ENCODE peak calls at places on chromosome 15, in seven cellular contexts. I is ovary, S is mucosa of descending colon, U is cardiac muscle cell, B is lower lobe of right lung, V is Panc1, W is sigmoid colon. E is an unnamed sample.

GRCh38 chr15:38758001-38758400 is 193.4 kb upstream of the RASGRP1 start:
- DNase-seq in I (no peak), S (no peak), U (peak; percentile 64), B (no peak), V (no peak), W (no peak), E (no peak)

GRCh38 chr15:58538225-58538731 is 106.5 kb downstream of the LIPC start:
- DNase-seq in I (no peak), S (no peak), U (no peak), B (no peak), V (no peak), W (no peak), E (no peak)

GRCh38 chr15:75761446-75762356 is 49.1 kb upstream of the CSPG4 start:
- DNase-seq in I (no peak), S (no peak), U (no peak), B (no peak), V (no peak), W (no peak), E (no peak)

GRCh38 chr15:41417418-41417811 is 520 bp downstream of the RTF1 start:
- DNase-seq in I (no peak), S (no peak), U (peak; percentile 40), B (no peak), V (no peak), W (peak; percentile 71), E (no peak)

GRCh38 chr15:40595773-40596172 is 1.7 kb downstream of the KNL1 start:
- DNase-seq in I (no peak), S (no peak), U (peak; percentile 1), B (no peak), V (no peak), W (no peak), E (no peak)

GRCh38 chr15:81338422-81339007 is 14.6 kb upstream of the STARD5 start:
- DNase-seq in I (no peak), S (no peak), U (peak; percentile 90), B (no peak), V (no peak), W (peak; percentile 85), E (no peak)

GRCh38 chr15:67433495-67434099 is 87.3 kb upstream of the C15orf61 start:
- DNase-seq in I (peak; percentile 14), S (peak; percentile 51), U (peak; percentile 76), B (no peak), V (no peak), W (peak; percentile 69), E (no peak)

GRCh38 chr15:66047321-66048024 is 178.2 kb downstream of the RAB11A start:
- DNase-seq in I (no peak), S (no peak), U (no peak), B (no peak), V (no peak), W (no peak), E (no peak)

GRCh38 chr15:37516628-37517027 is 416.3 kb upstream of the MEIS2 start:
- DNase-seq in I (no peak), S (no peak), U (no peak), B (no peak), V (no peak), W (no peak), E (no peak)

GRCh38 chr15:72698938-72699337 is 12.9 kb downstream of the BBS4 start:
- DNase-seq in I (no peak), S (no peak), U (no peak), B (no peak), V (no peak), W (no peak), E (no peak)

GRCh38 chr15:83919319-83919830 is 265.5 kb downstream of the ADAMTSL3 start:
- DNase-seq in I (no peak), S (no peak), U (no peak), B (no peak), V (no peak), W (no peak), E (no peak)

DNA sequence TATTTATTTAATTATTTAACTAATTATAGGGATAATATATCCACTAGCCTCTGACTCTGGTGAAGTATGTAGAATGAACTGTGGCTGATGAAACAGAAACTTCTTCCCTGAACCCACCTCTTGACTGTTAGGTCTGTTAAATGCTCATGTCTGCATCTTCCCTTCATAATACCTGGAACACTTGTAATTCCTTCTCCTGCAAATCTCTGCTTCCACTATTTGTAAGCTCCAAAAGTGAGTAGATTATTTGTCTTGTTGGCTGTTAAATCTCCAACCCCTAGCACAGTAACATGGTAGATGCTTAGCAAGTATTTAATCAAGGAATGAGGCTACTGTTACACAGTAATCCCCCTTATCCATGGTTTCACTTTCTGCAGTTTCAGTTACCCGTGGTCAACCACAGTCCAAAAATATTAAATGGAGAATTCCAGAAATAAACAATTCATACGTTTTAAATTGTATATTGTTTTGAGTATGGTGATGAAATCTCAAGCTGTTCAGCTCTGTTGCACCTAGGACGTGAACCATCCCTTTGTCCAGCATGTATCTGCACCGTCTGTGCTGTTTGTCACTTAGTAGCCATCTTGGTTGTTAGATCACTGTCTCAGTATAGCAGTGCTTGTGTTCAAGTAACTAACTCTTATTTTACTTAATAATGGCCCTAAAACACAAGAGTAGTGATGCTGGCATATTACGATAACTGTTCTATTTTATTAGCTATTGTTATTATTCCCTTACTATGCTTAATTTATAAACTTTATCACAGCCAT is 5.7 kb downstream of the TTBK2 start:
- DNase-seq in I (no peak), S (no peak), U (no peak), B (no peak), V (no peak), W (no peak), E (no peak)
- H3K4me3 ChIP-seq in I (no peak overlapping the region), S (no peak overlapping the region), U (no peak overlapping the region), B (peak overlapping the region; percentile 15), V (peak overlapping the region; percentile 49), W (no peak overlapping the region), E (peak overlapping the region; percentile 30)

GRCh38 chr15:68679161-68679560 is 100.4 kb downstream of the CORO2B start:
- DNase-seq in I (no peak), S (no peak), U (no peak), B (no peak), V (no peak), W (peak; percentile 40), E (no peak)
- H3K4me1 ChIP-seq in I (peaks cover 6% of the 10 kb centered on the region), S (no peaks in the 10 kb centered on the region), U (peaks cover 25% of the 10 kb centered on the region), B (peaks cover 12% of the 10 kb centered on the region), V (no peaks in the 10 kb centered on the region), W (no peaks in the 10 kb centered on the region), E (peaks cover 5% of the 10 kb centered on the region)

DNA sequence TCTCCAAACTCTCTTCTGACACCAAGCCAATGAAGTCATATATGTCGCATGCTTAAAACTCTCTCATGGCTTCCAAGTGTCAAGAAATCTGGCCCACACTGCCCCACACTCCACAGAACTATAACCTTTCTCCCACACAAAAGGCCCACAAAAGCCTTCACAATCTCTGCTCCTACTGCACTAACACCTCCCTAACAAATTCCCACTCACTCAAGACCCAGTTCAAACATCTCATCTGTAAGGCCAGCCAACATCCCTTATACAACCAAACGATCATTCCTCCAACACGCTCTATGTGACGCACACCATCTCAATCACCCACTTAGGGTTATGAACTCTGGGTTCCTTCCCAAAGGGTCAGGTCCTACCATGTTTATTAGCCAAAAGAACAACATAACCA is 13.5 kb downstream of the TBC1D2B start:
- DNase-seq in I (no peak), S (no peak), U (peak; percentile 42), B (no peak), V (no peak), W (no peak), E (no peak)
- H3K4me3 ChIP-seq in I (no peak overlapping the region), S (no peak overlapping the region), U (no peak overlapping the region), B (no peak overlapping the region), V (no peak overlapping the region), W (no peak overlapping the region), E (no peak overlapping the region)

DNA sequence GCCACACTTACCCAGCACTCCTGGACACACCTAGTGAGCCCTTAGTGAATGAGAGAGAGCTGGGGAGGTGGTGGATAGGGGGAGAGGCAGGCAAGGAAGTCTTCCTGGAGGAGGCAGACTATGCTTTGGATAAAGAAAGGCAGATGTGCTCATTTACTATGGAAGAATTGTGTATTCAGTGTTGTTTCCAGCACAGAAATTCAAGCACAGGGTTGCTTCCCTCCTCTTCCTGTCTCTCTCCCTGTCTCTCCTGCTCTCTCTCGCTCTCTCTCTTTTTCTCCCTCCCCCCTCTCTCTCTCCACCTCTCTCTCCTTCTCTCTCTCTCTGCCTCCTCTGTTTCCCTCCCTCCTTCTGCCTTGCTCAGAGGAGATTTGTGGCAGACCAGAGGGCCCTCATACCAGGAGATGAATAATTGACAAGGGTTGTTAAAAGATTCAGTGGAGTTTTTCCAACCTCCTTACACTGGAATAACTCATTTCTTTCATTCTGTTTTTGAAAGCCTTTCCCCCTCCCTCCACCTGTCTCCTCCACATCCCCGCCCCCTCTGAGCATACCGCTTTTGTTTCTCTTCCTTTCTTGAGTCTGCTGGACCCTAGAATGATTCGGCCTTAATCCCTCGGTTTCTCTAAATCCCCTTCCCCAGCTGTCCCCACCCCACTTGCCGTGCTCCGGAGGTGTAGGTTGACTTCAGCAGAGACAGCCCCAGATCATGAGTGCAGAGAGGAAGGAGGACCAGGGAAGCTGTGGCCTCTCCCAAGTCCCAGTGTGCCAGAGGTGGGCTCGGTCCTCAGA is 65.7 kb downstream of the CCDC33 start:
- DNase-seq in I (no peak), S (no peak), U (no peak), B (no peak), V (no peak), W (no peak), E (no peak)
- H3K4me1 ChIP-seq in I (peaks cover 3% of the 10 kb centered on the region), S (no peaks in the 10 kb centered on the region), U (peaks cover 4% of the 10 kb centered on the region), B (no peaks in the 10 kb centered on the region), V (no peaks in the 10 kb centered on the region), W (no peaks in the 10 kb centered on the region), E (no peaks in the 10 kb centered on the region)

GRCh38 chr15:100663550-100664335 is 61.4 kb downstream of the ASB7 start:
- DNase-seq in I (no peak), S (no peak), U (peak; percentile 70), B (no peak), V (no peak), W (no peak), E (no peak)
- H3K4me3 ChIP-seq in I (no peak overlapping the region), S (no peak overlapping the region), U (no peak overlapping the region), B (no peak overlapping the region), V (no peak overlapping the region), W (no peak overlapping the region), E (no peak overlapping the region)

GRCh38 chr15:70702584-70702983 is 60.8 kb downstream of the UACA start:
- DNase-seq in I (no peak), S (no peak), U (no peak), B (no peak), V (no peak), W (no peak), E (no peak)
- H3K4me1 ChIP-seq in I (peaks cover 10% of the 10 kb centered on the region), S (no peaks in the 10 kb centered on the region), U (peaks cover 58% of the 10 kb centered on the region), B (peaks cover 14% of the 10 kb centered on the region), V (peaks cover 89% of the 10 kb centered on the region), W (peaks cover 53% of the 10 kb centered on the region), E (peaks cover 11% of the 10 kb centered on the region)

GRCh38 chr15:51076898-51077564 is 17.7 kb downstream of the TNFAIP8L3 start:
- DNase-seq in I (peak; percentile 85), S (peak; percentile 55), U (peak; percentile 94), B (peak; percentile 63), V (no peak), W (peak; percentile 69), E (peak; percentile 79)
- H3K4me3 ChIP-seq in I (peak overlapping the region; percentile 19), S (no peak overlapping the region), U (no peak overlapping the region), B (peak overlapping the region; percentile 46), V (no peak overlapping the region), W (peak overlapping the region; percentile 15), E (peak overlapping the region; percentile 27)

GRCh38 chr15:70079831-70080230 is 17.9 kb downstream of the TLE3 start:
- DNase-seq in I (no peak), S (no peak), U (no peak), B (no peak), V (no peak), W (no peak), E (no peak)
- H3K4me1 ChIP-seq in I (peaks cover 17% of the 10 kb centered on the region), S (peaks cover 6% of the 10 kb centered on the region), U (peaks cover 3% of the 10 kb centered on the region), B (peaks cover 46% of the 10 kb centered on the region), V (peaks cover 9% of the 10 kb centered on the region), W (peaks cover 59% of the 10 kb centered on the region), E (peaks cover 15% of the 10 kb centered on the region)

E was measured in kidney.